ENCODE peak calls at places on chromosomes 2 and 18, in six cellular contexts. P, C, O, X, Q and R are unnamed samples.

GRCh38 chr2:20496069-20496468 is 49.2 kb downstream of the RHOB start:
- DNase-seq in P (peak; percentile 99), C (no peak), O (no peak), X (peak; percentile 83), Q (no peak), R (no peak)

GRCh38 chr18:40984856-40985255 is 970.2 kb upstream of the PIK3C3 start:
- DNase-seq in P (no peak), C (no peak), O (no peak), X (no peak), Q (no peak), R (no peak)

GRCh38 chr2:157415632-157416101 is 28.2 kb downstream of the CYTIP start:
- DNase-seq in P (no peak), C (no peak), O (no peak), X (no peak), Q (no peak), R (no peak)

GRCh38 chr18:24056506-24056905 is 42.0 kb downstream of the TTC39C start:
- DNase-seq in P (no peak), C (no peak), O (no peak), X (no peak), Q (no peak), R (no peak)

GRCh38 chr2:11286749-11287148 is 57.7 kb downstream of the ROCK2 start:
- DNase-seq in P (no peak), C (no peak), O (no peak), X (peak; percentile 50), Q (no peak), R (no peak)

GRCh38 chr2:16686641-16687040 is 21.0 kb upstream of the CYRIA start:
- DNase-seq in P (no peak), C (no peak), O (no peak), X (no peak), Q (no peak), R (no peak)

GRCh38 chr2:108268001-108268400 is 20.7 kb upstream of the SULT1C2 start:
- DNase-seq in P (peak; percentile 28), C (no peak), O (no peak), X (peak; percentile 89), Q (no peak), R (no peak)

GRCh38 chr18:36518839-36519238 is 221.3 kb downstream of the FHOD3 start:
- DNase-seq in P (peak; percentile 11), C (no peak), O (no peak), X (peak; percentile 33), Q (no peak), R (no peak)